ENCODE peak calls at places on chromosomes 13 and 19, in five cellular contexts. B, E, Z, Q and V are unnamed samples.

GRCh38 chr19:13033244-13033643 is 38.0 kb downstream of the NFIX start:
- DNase-seq in Z (no peak), E (no peak), Q (no peak), B (no peak), V (no peak)

GRCh38 chr19:3357362-3357730 is 9.0 kb upstream of the NFIC start:
- DNase-seq in E (no peak), B (no peak), Z (no peak), Q (no peak), V (no peak)

GRCh38 chr19:39802958-39803357 is 24.3 kb downstream of the LEUTX start:
- DNase-seq in E (no peak), Q (no peak), Z (no peak), B (no peak), V (no peak)

GRCh38 chr13:80141114-80141849 is 199.6 kb downstream of the SPRY2 start:
- DNase-seq in B (peak; percentile 75), Q (peak; percentile 70), E (no peak), Z (no peak), V (peak; percentile 25)

GRCh38 chr13:41458939-41459753 is 1.8 kb downstream of the RGCC start:
- DNase-seq in Z (no peak), E (peak; percentile 65), B (peak; percentile 51), Q (peak; percentile 5), V (peak; percentile 38)

GRCh38 chr13:50353651-50354415 is 338.6 kb downstream of the KCNRG start:
- DNase-seq in E (peak; percentile 93), Q (no peak), Z (no peak), B (peak; percentile 7), V (peak; percentile 35)

GRCh38 chr19:2988568-2988967 is 11.2 kb downstream of the TLE6 start:
- DNase-seq in Q (no peak), Z (no peak), B (no peak), E (no peak), V (no peak)

GRCh38 chr13:97125051-97125809 is 96.9 kb upstream of the MBNL2 start:
- DNase-seq in B (peak; percentile 77), Z (peak; percentile 68), Q (peak; percentile 65), E (peak; percentile 85), V (peak; percentile 60)

GRCh38 chr13:45773236-45773635 is 71.1 kb downstream of the CBY2 start:
- DNase-seq in Q (no peak), E (peak; percentile 90), Z (no peak), B (no peak), V (peak; percentile 40)

GRCh38 chr19:1237754-1238372 is at the start of gene CBARP:
- DNase-seq in B (no peak), E (no peak), Q (peak; percentile 87), Z (no peak), V (no peak)

GRCh38 chr13:29479716-29480492 is 115.6 kb downstream of the SLC7A1 start:
- DNase-seq in B (no peak), Z (no peak), E (no peak), Q (no peak), V (no peak)

GRCh38 chr19:15684828-15685227 is 11.9 kb downstream of the CYP4F12 start:
- DNase-seq in B (no peak), E (no peak), Z (no peak), Q (no peak), V (no peak)

GRCh38 chr13:20161951-20162300 is 1.1 kb upstream of the GJA3 start:
- DNase-seq in B (no peak), E (no peak), Q (no peak), Z (no peak), V (no peak)

GRCh38 chr13:56515441-56515840 is 625.3 kb upstream of the PRR20A start:
- DNase-seq in B (no peak), Q (no peak), Z (no peak), E (peak; percentile 78), V (no peak)

GRCh38 chr19:42360787-42361544 is 29.1 kb downstream of the CNFN start:
- DNase-seq in Z (no peak), E (no peak), Q (no peak), B (no peak), V (no peak)

GRCh38 chr13:53953205-53953604 is 924.6 kb downstream of the OLFM4 start:
- DNase-seq in Q (peak; percentile 77), Z (no peak), E (no peak), B (no peak), V (no peak)

GRCh38 chr19:16397791-16398529 is 73.3 kb downstream of the KLF2 start:
- DNase-seq in Z (no peak), B (no peak), E (no peak), Q (no peak), V (no peak)

GRCh38 chr13:90628471-90628870 is 719.0 kb upstream of the MIR17HG start:
- DNase-seq in B (no peak), Z (no peak), Q (no peak), E (no peak), V (no peak)

GRCh38 chr19:28289294-28290063 is 923.5 kb downstream of the UQCRFS1 start:
- DNase-seq in Z (no peak), E (peak; percentile 1), B (no peak), Q (no peak), V (no peak)

GRCh38 chr19:12833747-12834417 is 497 bp downstream of the RTBDN start:
- DNase-seq in E (no peak), Q (peak; percentile 73), Z (no peak), B (no peak), V (no peak)

GRCh38 chr19:5006201-5006600 is 37.3 kb downstream of the KDM4B start:
- DNase-seq in Q (no peak), Z (no peak), B (no peak), E (no peak), V (peak; percentile 19)

GRCh38 chr19:35052599-35053190 is 11.2 kb downstream of the HPN start:
- DNase-seq in Q (no peak), B (no peak), E (no peak), Z (no peak), V (no peak)

GRCh38 chr19:12821761-12822160 is 12.6 kb downstream of the RTBDN start:
- DNase-seq in Z (no peak), B (no peak), E (peak; percentile 39), Q (no peak), V (no peak)

GRCh38 chr19:4052114-4052992 is 14.3 kb downstream of the ZBTB7A start:
- DNase-seq in B (no peak), E (peak; percentile 57), Q (no peak), Z (peak; percentile 87), V (peak; percentile 41)

GRCh38 chr19:46840157-46840942 is 10.3 kb downstream of the AP2S1 start:
- DNase-seq in E (peak; percentile 48), B (peak; percentile 37), Z (no peak), Q (peak; percentile 79), V (no peak)

GRCh38 chr13:29937379-29937778 is 87.0 kb upstream of the UBL3 start:
- DNase-seq in B (no peak), Q (no peak), E (no peak), Z (no peak), V (no peak)

GRCh38 chr13:63124863-63125262 is 1709.2 kb upstream of the PCDH20 start:
- DNase-seq in Z (no peak), E (peak; percentile 26), Q (peak; percentile 23), B (no peak), V (peak; percentile 2)
- TF ChIP-seq CTCF in Z (peak; percentile 57), E (no peak), Q (peak; percentile 42), B (no peak), V (peak; percentile 74)

DNA sequence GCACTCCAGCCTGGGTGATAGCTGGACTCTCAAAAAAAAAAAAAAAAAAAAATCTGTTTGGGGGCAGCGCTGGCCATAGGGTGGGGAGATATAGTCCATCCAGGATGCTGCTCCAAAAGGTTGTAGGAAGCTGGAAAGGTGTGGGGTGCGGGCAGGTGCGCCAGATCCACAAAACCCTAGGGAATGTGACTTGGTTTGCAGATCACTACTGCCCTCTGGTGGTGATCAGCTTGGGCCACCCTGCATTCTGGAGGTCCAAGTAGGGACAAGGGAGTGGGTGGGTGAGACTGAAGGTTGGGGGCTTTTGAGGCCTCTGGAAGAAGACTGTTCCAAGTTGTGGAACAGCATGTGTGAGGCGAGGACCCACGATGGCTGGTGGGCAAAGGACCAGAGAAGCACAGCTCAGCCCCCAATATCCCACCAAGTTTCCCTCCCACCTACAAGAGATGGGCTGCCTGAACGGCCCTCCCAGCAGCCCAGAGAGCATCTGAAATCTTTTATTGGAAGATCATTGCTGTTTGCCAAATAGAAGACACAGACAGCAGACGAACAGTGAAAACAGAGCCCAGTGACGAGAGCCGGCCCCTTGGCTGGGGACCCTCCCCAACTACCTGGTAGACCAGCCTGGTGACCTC is 10.4 kb upstream of the TYK2 start:
- DNase-seq in E (peak; percentile 65), Q (peak; percentile 77), B (peak; percentile 62), Z (no peak), V (peak; percentile 62)
- TF ChIP-seq CTCF in E (peak; percentile 92), Q (peak; percentile 91), B (peak; percentile 97), Z (peak; percentile 83), V (peak; percentile 93)

DNA sequence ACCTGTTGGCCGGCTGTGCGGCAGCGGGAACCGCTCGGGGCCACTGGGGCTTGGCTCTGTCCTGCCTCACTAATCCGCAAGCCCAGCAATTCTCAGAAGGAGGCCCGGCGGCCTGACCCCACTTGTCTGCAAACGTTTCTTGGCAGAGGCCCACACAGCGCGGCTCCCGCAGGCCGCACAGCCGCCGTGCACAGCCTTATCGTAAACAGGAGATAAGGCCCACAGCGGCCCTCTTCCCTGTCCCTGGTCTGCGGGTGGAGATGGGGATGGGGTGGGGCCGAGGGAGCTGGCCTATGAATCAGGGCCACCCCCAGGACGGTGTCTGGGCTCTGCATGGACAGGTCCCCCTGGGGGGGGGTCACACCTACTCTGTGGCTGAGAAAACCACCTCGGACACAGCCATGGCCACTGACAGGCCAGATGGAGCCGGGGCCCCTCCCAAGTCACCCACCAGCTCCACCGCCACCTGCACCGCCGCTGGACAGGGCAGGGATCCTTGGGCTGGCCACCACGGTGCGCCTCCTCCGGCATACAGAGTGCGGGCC is 47.8 kb downstream of the COMP start:
- DNase-seq in B (peak; percentile 60), Q (peak; percentile 90), Z (no peak), E (peak; percentile 17), V (no peak)
- TF ChIP-seq CTCF in B (no peak), Q (no peak), Z (no peak), E (no peak), V (no peak)

DNA sequence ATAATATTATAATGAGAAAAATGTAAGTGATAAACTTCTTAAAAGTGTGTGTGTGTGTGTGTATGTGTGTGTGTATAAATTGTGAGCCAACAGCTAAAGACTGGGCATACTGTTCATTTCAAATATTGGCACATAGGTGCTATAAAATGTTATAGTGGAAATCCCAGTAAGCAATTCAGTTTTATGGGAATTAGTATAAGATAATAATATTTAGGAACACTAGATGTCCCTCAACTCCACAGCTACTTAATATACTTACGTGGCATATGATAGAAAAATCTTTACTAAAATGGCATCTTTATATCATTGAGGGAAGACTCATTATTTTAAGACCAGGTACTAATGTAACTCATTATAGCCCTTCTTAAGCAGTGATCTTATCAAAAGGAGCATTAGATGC is 266.3 kb downstream of the MAB21L1 start:
- DNase-seq in B (no peak), Q (no peak), Z (no peak), E (peak; percentile 32), V (no peak)
- TF ChIP-seq CTCF in B (no peak), Q (no peak), Z (peak; percentile 33), E (no peak), V (peak; percentile 52)